ENCODE peak calls at places on chromosome 6, in five cellular contexts. U is PC-3, Q is DND-41, K is GM23248, N is H9. A is an unnamed sample.

GRCh38 chr6:111736005-111736607 is 130.4 kb upstream of the TRAF3IP2 start:
- DNase-seq in Q (no peak), U (no peak), K (peak; percentile 72), N (no peak), A (no peak)

GRCh38 chr6:161963634-161964244 is 689.9 kb upstream of the AGPAT4 start:
- DNase-seq in U (no peak), Q (no peak), N (peak; percentile 35), K (no peak), A (no peak)

GRCh38 chr6:81786159-81786558 is 33.7 kb upstream of the TENT5A start:
- DNase-seq in Q (no peak), K (no peak), N (no peak), U (no peak), A (no peak)

GRCh38 chr6:149150999-149151398 is 166.5 kb upstream of the TAB2 start:
- DNase-seq in K (peak; percentile 10), U (no peak), N (no peak), Q (no peak), A (no peak)

GRCh38 chr6:46323966-46324622 is 153.3 kb upstream of the ENPP5 start:
- DNase-seq in N (no peak), K (no peak), U (no peak), Q (no peak), A (no peak)

GRCh38 chr6:67664942-67665341 is 970.1 kb upstream of the ADGRB3 start:
- DNase-seq in K (no peak), U (no peak), Q (no peak), N (no peak), A (no peak)

GRCh38 chr6:36758516-36759176 is 61.0 kb downstream of the RAB44 start:
- DNase-seq in U (no peak), Q (no peak), N (peak; percentile 54), K (no peak), A (peak; percentile 62)

GRCh38 chr6:10307476-10307875 is 107.4 kb downstream of the TFAP2A start:
- DNase-seq in N (peak; percentile 74), Q (no peak), K (no peak), U (no peak), A (no peak)

GRCh38 chr6:82144007-82144851 is 103.3 kb downstream of the IBTK start:
- DNase-seq in K (peak; percentile 99), Q (no peak), N (no peak), U (peak; percentile 89), A (no peak)

GRCh38 chr6:122751291-122751690 is 28.2 kb upstream of the FABP7 start:
- DNase-seq in Q (peak; percentile 39), K (no peak), N (no peak), U (no peak), A (no peak)

GRCh38 chr6:158607411-158608170 is 37.0 kb downstream of the DYNLT1 start:
- DNase-seq in Q (no peak), N (no peak), K (peak; percentile 4), U (no peak), A (no peak)

GRCh38 chr6:39849228-39849627 is 57.1 kb downstream of the DAAM2 start:
- DNase-seq in U (no peak), K (no peak), Q (no peak), N (no peak), A (no peak)

GRCh38 chr6:139473239-139473701 is 98.8 kb upstream of the CITED2 start:
- DNase-seq in K (peak; percentile 53), Q (no peak), U (no peak), N (peak; percentile 31), A (no peak)

GRCh38 chr6:170101281-170102035 is 189.4 kb downstream of the DLL1 start:
- DNase-seq in U (no peak), Q (no peak), K (no peak), N (no peak), A (no peak)

GRCh38 chr6:13916230-13916944 is 8.4 kb upstream of the RNF182 start:
- DNase-seq in N (no peak), K (peak; percentile 75), Q (no peak), U (peak; percentile 65), A (peak; percentile 26)

GRCh38 chr6:144843701-144844100 is 558.6 kb downstream of the UTRN start:
- DNase-seq in K (no peak), N (no peak), U (no peak), Q (no peak), A (no peak)

GRCh38 chr6:163123098-163123497 is 291.4 kb upstream of the QKI start:
- DNase-seq in U (no peak), K (no peak), Q (no peak), N (peak; percentile 93), A (no peak)

GRCh38 chr6:150527100-150527499 is 72.6 kb upstream of the PLEKHG1 start:
- DNase-seq in Q (no peak), K (peak; percentile 51), N (no peak), U (peak; percentile 33), A (no peak)

GRCh38 chr6:127385668-127386385 is 42.4 kb upstream of the ECHDC1 start:
- DNase-seq in Q (no peak), N (no peak), U (no peak), K (no peak), A (no peak)

GRCh38 chr6:7324520-7324919 is 11.5 kb upstream of the SSR1 start:
- DNase-seq in Q (no peak), U (no peak), N (no peak), K (no peak), A (no peak)

GRCh38 chr6:43923376-43924221 is 153.6 kb downstream of the VEGFA start:
- DNase-seq in Q (peak; percentile 19), U (peak; percentile 73), N (no peak), K (peak; percentile 89), A (no peak)

GRCh38 chr6:87152528-87152950 is 2.8 kb upstream of the ZNF292 start:
- DNase-seq in K (no peak), Q (no peak), U (no peak), N (no peak), A (no peak)

GRCh38 chr6:145244712-145245111 is 490.6 kb downstream of the EPM2A start:
- DNase-seq in U (no peak), K (no peak), N (no peak), Q (no peak), A (no peak)

GRCh38 chr6:122831511-122831910 is 42.5 kb downstream of the SMPDL3A start:
- DNase-seq in K (no peak), Q (no peak), U (no peak), N (no peak), A (no peak)

GRCh38 chr6:43820486-43820885 is 50.5 kb downstream of the VEGFA start:
- DNase-seq in N (no peak), U (no peak), Q (no peak), K (no peak), A (no peak)

GRCh38 chr6:79602859-79603258 is 28.3 kb upstream of the SH3BGRL2 start:
- DNase-seq in Q (no peak), N (no peak), U (no peak), K (no peak), A (no peak)

GRCh38 chr6:131733376-131734016 is 22.7 kb upstream of the CTAGE9 start:
- DNase-seq in U (no peak), Q (no peak), N (no peak), K (peak; percentile 80), A (no peak)

DNA sequence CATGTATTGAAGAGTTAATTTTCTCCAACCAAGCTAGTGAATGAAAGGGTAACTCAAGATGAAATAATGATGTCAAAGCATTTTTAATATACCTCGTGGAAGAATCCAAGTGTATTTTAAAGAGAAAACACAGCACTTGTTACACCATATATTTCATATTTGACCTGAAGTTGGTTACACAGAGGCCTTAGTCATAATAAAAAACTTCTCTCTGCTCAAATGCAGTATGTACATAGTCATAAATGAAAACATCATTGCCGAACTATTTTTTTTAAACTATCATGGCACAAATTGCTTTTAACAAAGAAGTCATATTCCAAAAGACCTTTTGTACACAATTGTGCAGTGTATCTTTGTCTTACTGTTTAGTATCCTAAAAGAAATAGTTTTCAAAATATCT is 43.0 kb downstream of the BACH2 start:
- DNase-seq in N (no peak), Q (no peak), K (no peak), U (peak; percentile 15), A (no peak)
- H3K79me2 ChIP-seq in N (no peaks in the 10 kb centered on the region), Q (no peaks in the 10 kb centered on the region), K (no peaks in the 10 kb centered on the region), U (no peaks in the 10 kb centered on the region), A (peaks cover 95% of the 10 kb centered on the region)

GRCh38 chr6:106619223-106619622 is 10.1 kb downstream of the RTN4IP1 start:
- DNase-seq in N (no peak), Q (no peak), U (no peak), K (no peak), A (no peak)

GRCh38 chr6:106617302-106617701 is 12.0 kb downstream of the RTN4IP1 start:
- DNase-seq in Q (no peak), K (no peak), N (no peak), U (no peak), A (no peak)

GRCh38 chr6:106618324-106618723 is 11.0 kb downstream of the RTN4IP1 start:
- DNase-seq in U (no peak), K (no peak), Q (no peak), N (no peak), A (no peak)

GRCh38 chr6:106614592-106615301 is 14.6 kb downstream of the RTN4IP1 start:
- DNase-seq in K (no peak), N (peak; percentile 72), Q (no peak), U (no peak), A (peak; percentile 75)

GRCh38 chr6:106617857-106618256 is 11.4 kb downstream of the RTN4IP1 start:
- DNase-seq in N (no peak), K (no peak), Q (no peak), U (no peak), A (no peak)
- H3K4me1 ChIP-seq in N (peaks cover 17% of the 10 kb centered on the region), K (no peaks in the 10 kb centered on the region), Q (no peaks in the 10 kb centered on the region), U (no peaks in the 10 kb centered on the region), A (peaks cover 64% of the 10 kb centered on the region)

GRCh38 chr6:136249336-136249735 is 775 bp downstream of the MTFR2 start:
- DNase-seq in Q (no peak), N (no peak), U (no peak), K (peak; percentile 33), A (peak; percentile 14)

GRCh38 chr6:136250686-136251008 is 536 bp upstream of the MTFR2 start:
- DNase-seq in N (no peak), Q (no peak), K (no peak), U (no peak), A (no peak)

GRCh38 chr6:136251394-136251793 is 1.3 kb upstream of the MTFR2 start:
- DNase-seq in Q (no peak), N (no peak), U (no peak), K (peak; percentile 13), A (no peak)

GRCh38 chr6:136252441-136252840 is 2.3 kb upstream of the MTFR2 start:
- DNase-seq in N (no peak), U (no peak), K (no peak), Q (no peak), A (no peak)

GRCh38 chr6:136249811-136250685 is at the start of gene MTFR2:
- DNase-seq in K (peak; percentile 99), N (peak; percentile 99), U (peak; percentile 98), Q (peak; percentile 97), A (peak; percentile 99)
- H3K79me2 ChIP-seq in K (peaks cover 13% of the 10 kb centered on the region), N (no peaks in the 10 kb centered on the region), U (peaks cover 18% of the 10 kb centered on the region), Q (peaks cover 48% of the 10 kb centered on the region), A (peaks cover 45% of the 10 kb centered on the region)

GRCh38 chr6:113651120-113651519 is 206.0 kb upstream of the MARCKS start:
- DNase-seq in Q (no peak), K (no peak), N (no peak), U (no peak), A (no peak)

GRCh38 chr6:113649276-113649675 is 207.9 kb upstream of the MARCKS start:
- DNase-seq in K (no peak), Q (no peak), N (no peak), U (no peak), A (no peak)

GRCh38 chr6:113651920-113652319 is 205.2 kb upstream of the MARCKS start:
- DNase-seq in N (no peak), Q (no peak), U (no peak), K (no peak), A (peak; percentile 33)

GRCh38 chr6:113649916-113650609 is 207.1 kb upstream of the MARCKS start:
- DNase-seq in N (no peak), U (no peak), K (no peak), Q (no peak), A (no peak)

GRCh38 chr6:113650610-113650979 is 206.6 kb upstream of the MARCKS start:
- DNase-seq in Q (no peak), K (no peak), N (no peak), U (no peak), A (no peak)
- H3K4me1 ChIP-seq in Q (no peaks in the 10 kb centered on the region), K (peaks cover 20% of the 10 kb centered on the region), N (no peaks in the 10 kb centered on the region), U (peaks cover 25% of the 10 kb centered on the region), A (peaks cover 55% of the 10 kb centered on the region)

A was measured in OCI-LY7.